ENCODE peak calls at places on chromosomes 13 and 19, in seven cellular contexts. U is psoas muscle, J is GM23248, Q is body of pancreas, X is cardiac muscle cell, O is upper lobe of right lung, I is astrocyte. T is an unnamed sample.

GRCh38 chr19:38389101-38389925 is 816 bp downstream of the SPRED3 start:
- DNase-seq in U (no peak), J (peak), Q (peak), X (peak), O (no peak), I (peak), T (peak)

GRCh38 chr13:41696163-41697003 is 239.0 kb downstream of the RGCC start:
- DNase-seq in U (no peak), J (peak), Q (no peak), X (peak), O (no peak), I (peak), T (peak)

GRCh38 chr13:40152145-40152544 is 496.7 kb downstream of the COG6 start:
- DNase-seq in U (no peak), J (peak), Q (peak), X (peak), O (no peak), I (peak), T (peak)

GRCh38 chr19:6564393-6564792 is 26.6 kb downstream of the CD70 start:
- DNase-seq in U (no peak), J (peak), Q (no peak), X (peak), O (no peak), I (no peak), T (no peak)

GRCh38 chr13:29515372-29515771 is 80.1 kb downstream of the SLC7A1 start:
- DNase-seq in U (no peak), J (peak), Q (no peak), X (no peak), O (no peak), I (no peak), T (no peak)

GRCh38 chr13:45674908-45675307 is 27.2 kb upstream of the CBY2 start:
- DNase-seq in U (no peak), J (peak), Q (no peak), X (peak), O (no peak), I (peak), T (peak)

GRCh38 chr19:15463865-15464371 is 426 bp downstream of the RASAL3 start:
- DNase-seq in U (no peak), J (no peak), Q (no peak), X (no peak), O (no peak), I (no peak), T (no peak)

GRCh38 chr13:99986751-99987150 is 5.2 kb downstream of the ZIC2 start:
- DNase-seq in U (no peak), J (no peak), Q (no peak), X (no peak), O (no peak), I (no peak), T (no peak)

GRCh38 chr13:21458457-21458815 is 667 bp downstream of the ZDHHC20 start:
- DNase-seq in U (peak), J (peak), Q (peak), X (no peak), O (peak), I (no peak), T (no peak)

GRCh38 chr19:54029930-54030490 is 33.7 kb downstream of the VSTM1 start:
- DNase-seq in U (peak), J (peak), Q (peak), X (peak), O (no peak), I (no peak), T (peak)

GRCh38 chr13:76991432-76991795 is 467 bp upstream of the CLN5 start:
- DNase-seq in U (peak), J (peak), Q (peak), X (no peak), O (no peak), I (no peak), T (no peak)

GRCh38 chr19:54425382-54425723 is 10.1 kb downstream of the TTYH1 start:
- DNase-seq in U (no peak), J (no peak), Q (no peak), X (no peak), O (no peak), I (no peak), T (no peak)

GRCh38 chr19:2477732-2478191 is 1.8 kb downstream of the GADD45B start:
- DNase-seq in U (no peak), J (peak), Q (no peak), X (peak), O (no peak), I (no peak), T (no peak)

GRCh38 chr13:98939552-98940306 is 38.1 kb downstream of the DOCK9 start:
- DNase-seq in U (no peak), J (peak), Q (no peak), X (peak), O (no peak), I (no peak), T (no peak)

GRCh38 chr19:30391554-30392551 is 19.7 kb downstream of the ZNF536 start:
- DNase-seq in U (no peak), J (no peak), Q (no peak), X (peak), O (no peak), I (peak), T (no peak)

GRCh38 chr19:17209126-17210036 is 5.8 kb upstream of the USE1 start:
- DNase-seq in U (no peak), J (peak), Q (no peak), X (peak), O (no peak), I (no peak), T (no peak)

GRCh38 chr19:20482721-20483120 is 82.9 kb downstream of the ZNF737 start:
- DNase-seq in U (no peak), J (no peak), Q (peak), X (no peak), O (no peak), I (no peak), T (no peak)

GRCh38 chr19:5435642-5436017 is 19.6 kb upstream of the ZNRF4 start:
- DNase-seq in U (no peak), J (peak), Q (no peak), X (no peak), O (no peak), I (no peak), T (no peak)

GRCh38 chr13:53953205-53953604 is 924.6 kb downstream of the OLFM4 start:
- DNase-seq in U (no peak), J (no peak), Q (no peak), X (no peak), O (no peak), I (no peak), T (no peak)

GRCh38 chr13:77036294-77036693 is 9.3 kb upstream of the FBXL3 start:
- DNase-seq in U (no peak), J (no peak), Q (no peak), X (no peak), O (no peak), I (no peak), T (no peak)

GRCh38 chr13:59531571-59532091 is 632.1 kb downstream of the DIAPH3 start:
- DNase-seq in U (peak), J (peak), Q (peak), X (peak), O (peak), I (peak), T (peak)

GRCh38 chr19:47133021-47133471 is 2.4 kb downstream of the SAE1 start:
- DNase-seq in U (no peak), J (no peak), Q (no peak), X (no peak), O (peak), I (no peak), T (no peak)
- H3K4me3 ChIP-seq in U (no peak), J (peak), Q (no peak), X (no peak), O (no peak), I (no peak), T (no peak)

GRCh38 chr13:23468811-23469210 is 35.3 kb upstream of the SACS start:
- DNase-seq in U (no peak), J (no peak), Q (no peak), X (no peak), O (no peak), I (no peak), T (no peak)

GRCh38 chr13:23473236-23473635 is 39.7 kb upstream of the SACS start:
- DNase-seq in U (no peak), J (no peak), Q (no peak), X (no peak), O (no peak), I (no peak), T (no peak)

GRCh38 chr13:23470706-23471610 is 37.5 kb upstream of the SACS start:
- DNase-seq in U (no peak), J (no peak), Q (no peak), X (no peak), O (no peak), I (no peak), T (no peak)

GRCh38 chr13:23469901-23470525 is 36.5 kb upstream of the SACS start:
- DNase-seq in U (no peak), J (peak), Q (no peak), X (no peak), O (no peak), I (peak), T (peak)

DNA sequence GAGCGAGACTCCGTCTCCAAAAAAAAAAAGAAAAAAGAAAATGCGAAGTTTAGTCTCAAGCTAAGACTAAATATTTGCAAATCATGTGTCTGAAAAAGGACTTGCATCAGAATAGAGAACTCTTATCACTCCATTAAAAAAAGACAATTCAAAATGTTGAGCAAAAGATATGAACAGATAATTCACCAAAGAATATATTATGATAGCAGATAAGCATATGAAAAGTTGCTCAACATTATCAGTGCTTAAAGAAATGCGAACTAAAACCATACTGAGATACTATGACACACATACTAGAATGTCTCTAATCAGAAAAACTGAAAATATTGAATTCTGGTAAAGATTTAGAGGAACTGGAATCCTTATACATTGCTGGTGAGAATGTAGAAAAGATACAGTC is 38.7 kb upstream of the SACS start:
- DNase-seq in U (no peak), J (no peak), Q (no peak), X (peak), O (no peak), I (peak), T (no peak)
- H3K27ac ChIP-seq in U (no peak), J (no peak), Q (no peak), X (no peak), O (no peak), I (no peak), T (peak)

GRCh38 chr19:41328157-41328817 is 18.3 kb downstream of the CCDC97 start:
- DNase-seq in U (no peak), J (no peak), Q (peak), X (no peak), O (no peak), I (no peak), T (no peak)
- H3K4me3 ChIP-seq in U (peak), J (no peak), Q (no peak), X (no peak), O (peak), I (no peak), T (no peak)

DNA sequence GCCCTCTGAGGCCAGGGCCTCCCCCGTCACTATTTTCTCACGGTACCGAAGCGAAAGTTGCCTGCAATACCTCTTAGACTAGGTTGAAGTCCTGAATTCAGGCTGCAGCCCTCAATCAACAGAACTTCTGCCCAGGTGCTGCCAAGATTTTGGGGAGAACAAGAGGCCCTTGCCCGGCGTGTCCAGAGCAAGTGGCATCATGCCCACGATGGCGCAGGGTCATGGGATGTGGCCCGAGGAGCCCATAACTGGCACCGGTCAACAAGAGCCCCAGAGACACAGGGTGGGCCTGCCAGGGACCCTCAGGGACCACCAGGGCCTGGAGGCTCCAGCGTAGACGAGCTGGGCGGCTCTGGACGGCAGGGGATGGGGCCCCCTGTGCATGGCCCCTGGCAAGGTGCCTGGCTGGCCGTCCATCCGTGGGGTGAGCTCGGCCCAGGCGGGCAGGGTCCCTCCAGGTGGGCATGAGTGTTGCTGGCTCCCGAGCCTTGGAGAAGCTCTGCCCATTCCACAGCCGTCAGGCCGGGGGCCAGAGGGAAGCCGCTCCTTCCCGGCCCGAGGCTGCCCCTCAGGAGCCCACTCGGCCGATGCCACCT is 45.1 kb downstream of the GAS6 start:
- DNase-seq in U (no peak), J (no peak), Q (no peak), X (no peak), O (no peak), I (no peak), T (no peak)
- H3K27ac ChIP-seq in U (peak), J (no peak), Q (no peak), X (no peak), O (peak), I (no peak), T (no peak)

GRCh38 chr13:49217962-49218492 is 2.1 kb upstream of the MLNR start:
- DNase-seq in U (no peak), J (no peak), Q (no peak), X (no peak), O (no peak), I (no peak), T (no peak)

GRCh38 chr13:49218493-49219051 is 1.6 kb upstream of the MLNR start:
- DNase-seq in U (no peak), J (peak), Q (no peak), X (peak), O (no peak), I (no peak), T (no peak)

GRCh38 chr13:49220856-49221614 is 897 bp downstream of the MLNR start:
- DNase-seq in U (no peak), J (peak), Q (no peak), X (no peak), O (peak), I (no peak), T (no peak)

GRCh38 chr13:49219647-49220034 is 497 bp upstream of the MLNR start:
- DNase-seq in U (no peak), J (no peak), Q (no peak), X (no peak), O (no peak), I (no peak), T (no peak)

DNA sequence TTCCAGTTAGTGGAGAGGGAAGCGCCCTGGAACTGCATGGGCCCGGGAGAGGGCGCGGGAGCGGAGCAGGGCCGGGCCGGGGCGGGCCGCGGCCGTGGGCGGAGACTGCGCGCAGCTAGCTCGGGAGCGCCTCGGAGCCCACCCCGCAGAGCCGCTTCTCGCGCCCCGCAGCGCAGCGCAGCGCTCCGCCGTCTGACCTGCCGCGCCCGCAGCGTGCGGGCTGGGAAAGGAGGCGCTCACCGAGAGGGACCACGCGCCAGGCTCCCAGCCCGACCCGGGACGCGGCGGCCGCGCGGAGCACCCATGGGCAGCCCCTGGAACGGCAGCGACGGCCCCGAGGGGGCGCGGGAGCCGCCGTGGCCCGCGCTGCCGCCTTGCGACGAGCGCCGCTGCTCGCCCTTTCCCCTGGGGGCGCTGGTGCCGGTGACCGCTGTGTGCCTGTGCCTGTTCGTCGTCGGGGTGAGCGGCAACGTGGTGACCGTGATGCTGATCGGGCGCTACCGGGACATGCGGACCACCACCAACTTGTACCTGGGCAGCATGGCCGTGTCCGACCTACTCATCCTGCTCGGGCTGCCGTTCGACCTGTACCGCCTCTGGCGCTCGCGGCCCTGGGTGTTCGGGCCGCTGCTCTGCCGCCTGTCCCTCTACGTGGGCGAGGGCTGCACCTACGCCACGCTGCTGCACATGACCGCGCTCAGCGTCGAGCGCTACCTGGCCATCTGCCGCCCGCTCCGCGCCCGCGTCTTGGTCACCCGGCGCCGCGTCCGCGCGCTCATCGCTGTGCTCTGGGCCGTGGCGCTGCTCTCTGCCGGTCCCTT is at the start of gene MLNR:
- DNase-seq in U (peak), J (peak), Q (peak), X (peak), O (peak), I (peak), T (no peak)
- H3K4me3 ChIP-seq in U (peak), J (peak), Q (no peak), X (peak), O (peak), I (peak), T (peak)

GRCh38 chr19:56111601-56112312 is 9.3 kb downstream of the ZNF787 start:
- DNase-seq in U (peak), J (no peak), Q (peak), X (no peak), O (peak), I (no peak), T (no peak)

GRCh38 chr19:56114051-56114694 is 6.9 kb downstream of the ZNF787 start:
- DNase-seq in U (no peak), J (no peak), Q (no peak), X (no peak), O (no peak), I (no peak), T (no peak)

GRCh38 chr19:56114711-56115110 is 6.4 kb downstream of the ZNF787 start:
- DNase-seq in U (no peak), J (no peak), Q (no peak), X (no peak), O (no peak), I (no peak), T (no peak)

GRCh38 chr19:56112313-56112709 is 8.8 kb downstream of the ZNF787 start:
- DNase-seq in U (no peak), J (no peak), Q (no peak), X (no peak), O (no peak), I (no peak), T (no peak)

GRCh38 chr19:56113071-56113632 is 7.9 kb downstream of the ZNF787 start:
- DNase-seq in U (no peak), J (no peak), Q (no peak), X (no peak), O (no peak), I (no peak), T (no peak)
- H3K27ac ChIP-seq in U (peak), J (no peak), Q (no peak), X (peak), O (no peak), I (no peak), T (no peak)

T was measured in brain microvascular endothelial cell.